ENCODE peak calls at places on chromosomes 6 and 20, in four cellular contexts. D is DND-41, M is hepatocyte, K is IMR-90. P is an unnamed sample.
A peak's percentile ranks its signal among the peaks of the same experiment; 100 is the strongest.

GRCh38 chr20:49186535-49187329 is 1.4 kb downstream of the STAU1 start:
- DNase-seq in D (peak; percentile 70), M (peak; percentile 81), K (peak; percentile 62), P (no peak)

GRCh38 chr20:62546606-62547005 is 70.8 kb upstream of the GATA5 start:
- DNase-seq in D (no peak), M (no peak), K (no peak), P (no peak)

GRCh38 chr6:92840246-92840930 is 579.0 kb downstream of the EPHA7 start:
- DNase-seq in D (no peak), M (no peak), K (no peak), P (no peak)

GRCh38 chr6:32050562-32050961 is 12.3 kb downstream of the CYP21A2 start:
- DNase-seq in D (no peak), M (no peak), K (no peak), P (no peak)

GRCh38 chr20:20505554-20505953 is 137.7 kb downstream of the INSM1 start:
- DNase-seq in D (peak; percentile 20), M (no peak), K (no peak), P (no peak)

GRCh38 chr6:17705778-17706579 is 746 bp downstream of the NUP153 start:
- DNase-seq in D (peak; percentile 87), M (peak; percentile 75), K (peak; percentile 67), P (peak; percentile 55)

GRCh38 chr6:32415521-32416019 is 8.6 kb upstream of the BTNL2 start:
- DNase-seq in D (peak; percentile 76), M (peak; percentile 84), K (peak; percentile 58), P (peak; percentile 72)

GRCh38 chr6:73694711-73695411 is 1.1 kb upstream of the CD109 start:
- DNase-seq in D (no peak), M (no peak), K (peak; percentile 61), P (no peak)

GRCh38 chr20:45970646-45971424 is 1.2 kb downstream of the ZNF335 start:
- DNase-seq in D (no peak), M (peak; percentile 44), K (peak; percentile 19), P (no peak)

GRCh38 chr20:53568351-53568750 is 25.3 kb downstream of the ZNF217 start:
- DNase-seq in D (peak; percentile 2), M (no peak), K (no peak), P (peak; percentile 17)

GRCh38 chr6:163956571-163957407 is 542.3 kb downstream of the QKI start:
- DNase-seq in D (peak; percentile 47), M (peak; percentile 87), K (peak; percentile 78), P (peak; percentile 43)

GRCh38 chr6:112203577-112204349 is 50.6 kb downstream of the LAMA4 start:
- DNase-seq in D (no peak), M (peak; percentile 14), K (peak; percentile 95), P (no peak)

GRCh38 chr6:47716207-47716606 is 17.8 kb downstream of the ADGRF4 start:
- DNase-seq in D (no peak), M (no peak), K (no peak), P (no peak)

GRCh38 chr20:6651016-6651415 is 116.5 kb upstream of the BMP2 start:
- DNase-seq in D (no peak), M (no peak), K (peak; percentile 9), P (no peak)

GRCh38 chr6:156779206-156780116 is 2.3 kb downstream of the ARID1B start:
- DNase-seq in D (peak; percentile 56), M (peak; percentile 65), K (no peak), P (no peak)

GRCh38 chr6:38153511-38153910 is 334.0 kb downstream of the ZFAND3 start:
- DNase-seq in D (no peak), M (no peak), K (no peak), P (no peak)

GRCh38 chr20:53599039-53599362 is 5.4 kb upstream of the ZNF217 start:
- DNase-seq in D (no peak), M (no peak), K (no peak), P (no peak)

GRCh38 chr6:141123497-141123896 is 1009.2 kb upstream of the GJE1 start:
- DNase-seq in D (no peak), M (no peak), K (no peak), P (no peak)

GRCh38 chr6:105553174-105553573 is 150.3 kb upstream of the PREP start:
- DNase-seq in D (no peak), M (peak; percentile 55), K (no peak), P (no peak)

GRCh38 chr6:98547634-98548033 is 286.7 kb upstream of the POU3F2 start:
- DNase-seq in D (no peak), M (peak; percentile 11), K (no peak), P (no peak)

GRCh38 chr6:9540126-9540525 is 874.7 kb downstream of the TFAP2A start:
- DNase-seq in D (no peak), M (no peak), K (peak; percentile 25), P (no peak)

GRCh38 chr6:85637579-85637978 is 5.1 kb downstream of the SYNCRIP start:
- DNase-seq in D (no peak), M (no peak), K (no peak), P (no peak)

GRCh38 chr20:34863421-34863965 is 9.2 kb downstream of the GGT7 start:
- DNase-seq in D (no peak), M (no peak), K (no peak), P (no peak)

GRCh38 chr6:1079525-1079924 is 232.4 kb upstream of the FOXQ1 start:
- DNase-seq in D (no peak), M (peak; percentile 53), K (no peak), P (no peak)

GRCh38 chr6:111846511-111847409 is 26.5 kb downstream of the FYN start:
- DNase-seq in D (peak; percentile 19), M (no peak), K (no peak), P (no peak)

GRCh38 chr20:10218536-10219451 is at the start of gene SNAP25:
- DNase-seq in D (no peak), M (peak; percentile 92), K (peak; percentile 90), P (peak; percentile 63)

GRCh38 chr6:42339991-42340401 is 111.7 kb downstream of the TRERF1 start:
- DNase-seq in D (no peak), M (no peak), K (peak; percentile 24), P (no peak)

GRCh38 chr20:53829706-53830521 is 236.3 kb upstream of the ZNF217 start:
- DNase-seq in D (peak; percentile 47), M (peak; percentile 51), K (peak; percentile 51), P (no peak)

DNA sequence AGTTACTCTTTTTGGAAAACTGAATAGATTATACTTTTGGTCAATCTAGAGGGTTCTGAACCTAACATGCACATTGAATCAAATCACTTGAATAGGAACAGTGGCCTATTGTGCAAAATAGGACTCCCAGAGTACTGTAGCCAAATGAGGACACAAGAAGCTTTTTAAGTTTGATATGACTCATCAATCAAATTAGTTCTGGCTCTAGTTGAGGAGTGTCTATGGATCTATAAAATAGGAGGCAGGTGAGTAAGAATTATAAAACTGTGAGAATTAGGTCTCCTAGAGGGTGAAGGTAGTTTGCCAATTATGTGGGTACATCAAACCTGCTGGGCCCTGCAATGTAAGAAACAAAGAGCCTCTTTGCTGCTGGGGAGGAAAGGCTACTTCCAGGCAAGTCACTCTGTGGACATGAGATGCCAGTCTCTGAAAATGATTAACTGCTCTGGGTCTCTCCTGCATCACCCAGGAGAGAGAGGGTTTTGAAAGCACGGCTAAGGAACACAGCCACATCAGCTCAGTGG is 112.3 kb downstream of the RCAN2 start:
- DNase-seq in D (no peak), M (no peak), K (no peak), P (no peak)
- H3K4me1 ChIP-seq in D (peaks cover 2% of the 10 kb centered on the region), M (peaks cover 8% of the 10 kb centered on the region), K (no peaks in the 10 kb centered on the region), P (peaks cover 15% of the 10 kb centered on the region)

DNA sequence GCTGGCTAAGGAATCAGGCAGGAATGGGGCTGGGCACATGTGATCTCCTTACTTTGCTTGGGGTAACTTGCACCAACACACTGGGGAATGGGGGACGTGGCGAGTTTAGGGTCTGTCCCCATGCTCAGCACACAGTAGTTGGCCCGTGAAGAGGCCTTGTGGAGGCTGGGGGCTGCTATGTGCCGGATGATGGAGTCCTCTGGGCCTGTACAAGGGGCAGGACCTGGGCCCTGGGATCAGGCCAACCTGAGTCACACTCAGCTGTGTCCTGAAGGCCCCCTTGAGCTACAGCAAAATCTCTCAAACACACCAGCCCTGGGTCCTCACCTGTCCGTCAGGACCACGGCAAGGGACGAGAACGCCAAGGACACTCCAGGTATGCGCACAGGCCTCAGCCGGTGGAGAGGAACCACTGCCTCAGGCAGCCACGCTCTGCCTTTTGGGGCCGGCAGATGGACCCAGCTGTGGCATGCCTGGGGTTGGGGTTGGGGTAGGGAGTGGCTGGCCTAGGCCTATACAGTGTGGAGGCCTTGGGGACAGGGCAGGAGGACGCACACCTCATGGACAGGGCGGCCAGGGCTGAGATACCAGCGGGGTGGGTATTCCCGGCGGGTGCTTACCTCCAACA is 11.1 kb downstream of the UCKL1 start:
- DNase-seq in D (no peak), M (no peak), K (no peak), P (no peak)
- H3K4me1 ChIP-seq in D (peaks cover 3% of the 10 kb centered on the region), M (peaks cover 11% of the 10 kb centered on the region), K (peaks cover 15% of the 10 kb centered on the region), P (peaks cover 14% of the 10 kb centered on the region)

GRCh38 chr6:161410076-161410475 is 136.2 kb upstream of the AGPAT4 start:
- DNase-seq in D (no peak), M (no peak), K (no peak), P (no peak)
- H3K4me1 ChIP-seq in D (no peaks in the 10 kb centered on the region), M (peaks cover 8% of the 10 kb centered on the region), K (no peaks in the 10 kb centered on the region), P (no peaks in the 10 kb centered on the region)

GRCh38 chr6:158665332-158665731 is 15.5 kb downstream of the SYTL3 start:
- DNase-seq in D (no peak), M (no peak), K (no peak), P (no peak)
- H3K4me1 ChIP-seq in D (no peaks in the 10 kb centered on the region), M (peaks cover 32% of the 10 kb centered on the region), K (peaks cover 8% of the 10 kb centered on the region), P (no peaks in the 10 kb centered on the region)

P was measured in breast epithelium.